ENCODE peak calls at places on chromosomes 4 and X, in eight cellular contexts. C, N, M, X, F, Y, I and U are unnamed samples.

GRCh38 chr4:146545102-146545501 is 23.4 kb upstream of the SLC10A7 start:
- DNase-seq in C (no peak), N (peak), M (peak), X (no peak), F (peak), Y (peak), I (no peak), U (peak)

GRCh38 chrX:28586891-28587635 is at the start of gene IL1RAPL1:
- DNase-seq in C (no peak), N (peak), M (peak), X (no peak), F (peak), Y (peak), I (no peak), U (peak)

GRCh38 chr4:155582971-155583437 is 83.6 kb upstream of the GUCY1A1 start:
- DNase-seq in C (no peak), N (peak), M (peak), X (no peak), F (peak), Y (peak), I (no peak), U (peak)

GRCh38 chr4:186137193-186137792 is 32.8 kb downstream of the FAM149A start:
- DNase-seq in C (no peak), N (peak), M (peak), X (no peak), F (peak), Y (no peak), I (no peak), U (peak)

GRCh38 chr4:175622887-175623286 is 189.2 kb downstream of the GPM6A start:
- DNase-seq in C (no peak), N (no peak), M (no peak), X (no peak), F (no peak), Y (peak), I (no peak), U (no peak)

GRCh38 chr4:47716017-47716416 is 121.8 kb downstream of the CORIN start:
- DNase-seq in C (no peak), N (no peak), M (no peak), X (no peak), F (no peak), Y (no peak), I (no peak), U (no peak)

GRCh38 chr4:78592104-78592783 is 40.7 kb downstream of the ANXA3 start:
- DNase-seq in C (no peak), N (no peak), M (no peak), X (no peak), F (no peak), Y (no peak), I (no peak), U (no peak)

GRCh38 chrX:133598596-133599334 is 183.5 kb upstream of the GPC4 start:
- DNase-seq in C (no peak), N (no peak), M (no peak), X (no peak), F (no peak), Y (no peak), I (no peak), U (no peak)

GRCh38 chrX:20274121-20274520 is 7.4 kb upstream of the RPS6KA3 start:
- DNase-seq in C (no peak), N (no peak), M (no peak), X (no peak), F (no peak), Y (no peak), I (no peak), U (peak)

GRCh38 chr4:180923476-180923875 is 1319.7 kb upstream of the TENM3 start:
- DNase-seq in C (no peak), N (no peak), M (peak), X (no peak), F (peak), Y (no peak), I (no peak), U (peak)

GRCh38 chr4:150178161-150178560 is 99.9 kb downstream of the DCLK2 start:
- DNase-seq in C (no peak), N (no peak), M (no peak), X (no peak), F (peak), Y (peak), I (no peak), U (peak)

GRCh38 chr4:20086067-20086466 is 165.6 kb upstream of the SLIT2 start:
- DNase-seq in C (no peak), N (no peak), M (no peak), X (no peak), F (no peak), Y (no peak), I (no peak), U (peak)

GRCh38 chr4:7928711-7929505 is 10.8 kb downstream of the AFAP1 start:
- DNase-seq in C (no peak), N (peak), M (peak), X (no peak), F (no peak), Y (no peak), I (no peak), U (no peak)

GRCh38 chrX:41514179-41514578 is 67.0 kb downstream of the NYX start:
- DNase-seq in C (no peak), N (no peak), M (no peak), X (no peak), F (no peak), Y (no peak), I (no peak), U (no peak)

GRCh38 chrX:109389917-109390316 is 92.0 kb downstream of the GUCY2F start:
- DNase-seq in C (no peak), N (no peak), M (no peak), X (no peak), F (no peak), Y (no peak), I (no peak), U (no peak)

GRCh38 chrX:31580726-31581125 is 508.9 kb upstream of the FTHL17 start:
- DNase-seq in C (no peak), N (peak), M (peak), X (no peak), F (peak), Y (peak), I (no peak), U (peak)

GRCh38 chr4:72468904-72469502 is 100.0 kb downstream of the ADAMTS3 start:
- DNase-seq in C (no peak), N (peak), M (peak), X (no peak), F (peak), Y (no peak), I (no peak), U (peak)
- TF ChIP-seq CTCF in C (peak), N (peak), M (peak), X (peak), F (peak), Y (peak), I (peak), U (peak)

GRCh38 chr4:122826000-122826595 is 533 bp upstream of the FGF2 start:
- DNase-seq in C (no peak), N (peak), M (peak), X (no peak), F (no peak), Y (peak), I (no peak), U (no peak)
- H3K4me3 ChIP-seq in C (peak), N (peak), M (peak), X (peak), F (peak), Y (peak), I (peak), U (peak)

DNA sequence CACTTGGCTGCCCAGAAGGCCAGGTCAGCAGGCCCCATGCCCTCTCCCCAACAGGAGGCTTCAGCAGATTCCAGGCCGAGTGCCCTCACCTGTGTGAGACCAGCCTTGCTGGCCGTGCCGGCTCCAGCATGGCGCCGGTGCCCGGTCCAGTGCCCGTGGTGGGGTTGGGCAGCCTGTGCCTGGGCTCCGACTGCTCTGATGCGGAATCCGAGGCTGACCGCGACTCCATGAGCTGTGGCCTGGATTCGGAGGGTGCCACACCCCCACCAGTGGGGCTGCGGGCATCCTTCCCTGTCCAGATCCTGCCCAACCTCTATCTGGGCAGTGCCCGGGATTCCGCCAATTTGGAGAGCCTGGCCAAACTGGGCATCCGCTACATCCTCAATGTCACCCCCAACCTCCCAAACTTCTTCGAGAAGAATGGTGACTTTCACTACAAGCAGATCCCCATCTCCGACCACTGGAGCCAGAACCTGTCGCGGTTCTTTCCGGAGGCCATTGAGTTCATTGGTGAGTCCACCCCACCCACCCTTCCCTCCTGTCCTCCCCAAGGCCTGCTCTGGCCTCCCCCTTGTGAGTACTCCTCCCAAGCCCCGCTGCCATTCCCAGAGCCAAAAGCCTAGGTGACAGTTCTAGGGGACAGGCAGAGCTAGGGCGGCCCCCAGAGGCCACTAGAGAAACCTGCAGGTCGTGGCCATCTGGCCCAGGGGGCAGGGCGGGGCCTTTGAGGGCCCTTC is 2.3 kb downstream of the DUSP9 start:
- DNase-seq in C (peak), N (peak), M (no peak), X (peak), F (no peak), Y (no peak), I (peak), U (no peak)
- TF ChIP-seq CTCF in C (peak), N (peak), M (peak), X (no peak), F (peak), Y (peak), I (no peak), U (peak)

DNA sequence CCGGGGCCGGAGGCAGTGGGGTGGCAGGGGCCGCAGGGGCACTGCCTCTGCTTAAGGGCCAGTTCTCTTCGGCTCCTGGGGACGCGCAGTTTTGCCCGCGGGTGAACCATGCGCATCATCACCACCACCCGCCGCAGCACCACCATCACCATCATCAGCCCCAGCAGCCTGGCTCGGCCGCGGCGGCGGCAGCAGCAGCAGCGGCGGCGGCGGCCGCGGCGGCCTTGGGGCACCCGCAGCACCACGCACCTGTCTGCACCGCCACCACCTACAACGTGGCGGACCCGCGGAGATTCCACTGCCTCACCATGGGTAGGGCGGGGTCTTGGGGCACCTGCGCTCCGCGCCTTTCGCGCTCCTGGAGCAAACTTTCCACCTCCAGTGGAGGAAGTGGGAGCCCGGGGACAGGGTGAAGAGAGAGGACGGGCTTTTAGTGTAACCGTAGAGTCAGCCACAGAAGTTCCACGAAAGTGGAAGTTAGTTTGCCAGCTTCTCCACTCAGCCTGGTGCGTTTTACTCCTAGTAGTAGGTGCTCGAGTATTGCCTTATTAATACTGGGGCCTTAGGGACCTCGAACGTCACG is 735 bp downstream of the GSX2 start:
- DNase-seq in C (no peak), N (no peak), M (no peak), X (no peak), F (no peak), Y (no peak), I (no peak), U (no peak)
- H3K4me3 ChIP-seq in C (peak), N (peak), M (peak), X (peak), F (peak), Y (no peak), I (no peak), U (peak)

GRCh38 chr4:114807759-114808404 is 209.3 kb downstream of the UGT8 start:
- DNase-seq in C (no peak), N (peak), M (peak), X (no peak), F (peak), Y (peak), I (peak), U (peak)
- TF ChIP-seq CTCF in C (peak), N (peak), M (peak), X (peak), F (peak), Y (peak), I (peak), U (peak)

GRCh38 chr4:163343604-163344146 is at the start of gene NPY5R:
- DNase-seq in C (no peak), N (no peak), M (no peak), X (peak), F (no peak), Y (no peak), I (no peak), U (no peak)

DNA sequence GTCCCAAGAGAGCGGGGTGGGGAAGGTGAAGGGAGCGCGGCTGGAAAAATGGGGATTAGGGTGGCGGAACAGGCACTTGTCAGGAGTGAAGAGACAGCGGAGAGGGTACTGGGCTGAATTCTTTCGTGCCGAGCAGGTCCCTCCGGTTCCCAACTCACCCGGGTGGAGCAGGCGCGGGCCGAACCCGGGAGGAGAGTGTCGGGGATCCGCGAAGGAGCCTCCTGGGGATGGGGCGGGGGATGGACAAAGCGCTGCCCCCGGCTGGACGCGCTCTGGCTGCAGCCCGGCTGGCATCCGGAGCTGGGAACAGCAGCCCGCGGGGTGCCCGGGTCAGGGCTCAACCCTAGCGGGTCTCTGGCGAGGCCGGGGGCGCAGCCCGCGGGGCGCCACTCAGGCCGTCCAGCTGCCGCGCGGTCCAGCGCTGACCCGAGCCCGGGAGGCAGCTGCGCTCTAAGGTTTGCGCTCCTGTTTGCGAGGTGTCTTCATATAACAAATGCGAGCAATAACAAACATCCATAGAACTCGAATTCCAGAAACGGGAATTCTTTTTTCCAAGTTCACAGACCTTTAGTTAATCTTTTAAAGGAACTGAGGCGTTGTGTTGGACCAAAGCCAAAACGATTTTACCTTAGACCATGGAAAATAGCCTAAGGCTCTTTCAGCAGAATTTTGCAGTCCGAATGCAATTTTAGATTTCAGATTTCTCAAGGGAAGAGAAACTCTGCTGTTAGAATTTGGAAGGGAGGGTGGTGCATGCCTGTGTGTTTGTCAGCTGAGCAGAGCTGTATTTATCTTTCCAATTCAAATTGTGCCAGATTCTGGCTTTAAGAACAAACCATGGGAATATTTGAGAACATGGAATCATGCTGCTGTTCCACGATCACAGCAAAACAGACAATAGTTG is 707 bp downstream of the NPY5R start:
- DNase-seq in C (no peak), N (no peak), M (no peak), X (peak), F (peak), Y (no peak), I (no peak), U (no peak)
- H3K4me3 ChIP-seq in C (peak), N (no peak), M (no peak), X (peak), F (peak), Y (peak), I (peak), U (no peak)

DNA sequence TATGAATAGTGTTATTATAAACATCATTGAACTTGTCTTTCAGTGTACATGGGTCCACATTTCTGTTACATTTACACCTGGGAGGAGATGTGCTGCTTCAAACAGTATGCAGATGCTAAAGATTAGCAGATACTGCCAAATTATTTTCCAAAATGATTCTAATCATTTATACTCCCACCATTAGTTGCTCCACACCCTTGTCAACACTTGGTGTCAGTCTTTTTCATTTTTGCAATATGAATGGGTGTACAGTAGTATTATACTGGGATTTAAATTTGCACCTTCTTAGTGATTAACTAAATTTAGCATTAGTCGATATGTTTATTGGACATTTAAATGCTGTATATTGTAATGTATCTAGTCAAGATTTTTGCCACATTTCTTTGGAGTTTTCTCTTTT is 131.6 kb upstream of the GRID2 start:
- DNase-seq in C (no peak), N (peak), M (peak), X (no peak), F (no peak), Y (no peak), I (no peak), U (no peak)
- TF ChIP-seq CTCF in C (no peak), N (peak), M (peak), X (no peak), F (peak), Y (peak), I (no peak), U (no peak)

GRCh38 chr4:185079271-185079905 is 61.1 kb downstream of the HELT start:
- DNase-seq in C (no peak), N (peak), M (no peak), X (no peak), F (no peak), Y (no peak), I (no peak), U (no peak)
- H3K4me3 ChIP-seq in C (no peak), N (no peak), M (no peak), X (no peak), F (no peak), Y (no peak), I (no peak), U (no peak)

GRCh38 chr4:72886602-72887001 is 182.9 kb downstream of the COX18 start:
- DNase-seq in C (no peak), N (peak), M (peak), X (no peak), F (peak), Y (no peak), I (no peak), U (no peak)
- TF ChIP-seq CTCF in C (peak), N (peak), M (peak), X (no peak), F (peak), Y (peak), I (no peak), U (peak)